ENCODE peak calls at places on chromosomes 5 and 9, in ten cellular contexts. E, Z, I, P, F, L, N, D, B and S are unnamed samples.

GRCh38 chr9:14119694-14120514 is 194.0 kb downstream of the NFIB start:
- DNase-seq in E (no peak), Z (peak), I (no peak), P (no peak), F (peak), L (no peak), N (peak), D (no peak), B (no peak), S (no peak)

GRCh38 chr5:32044904-32045303 is 129.2 kb downstream of the GOLPH3 start:
- DNase-seq in E (no peak), Z (peak), I (no peak), P (no peak), F (peak), L (no peak), N (peak), D (no peak), B (no peak), S (no peak)

GRCh38 chr5:134127988-134128647 is 13.6 kb downstream of the TCF7 start:
- DNase-seq in E (no peak), Z (no peak), I (no peak), P (no peak), F (no peak), L (no peak), N (no peak), D (no peak), B (peak), S (no peak)

GRCh38 chr5:107513337-107514125 is 157.2 kb downstream of the EFNA5 start:
- DNase-seq in E (no peak), Z (no peak), I (no peak), P (no peak), F (no peak), L (no peak), N (peak), D (no peak), B (no peak), S (no peak)

GRCh38 chr9:97721396-97721795 is 24.3 kb upstream of the XPA start:
- DNase-seq in E (no peak), Z (no peak), I (no peak), P (no peak), F (no peak), L (no peak), N (peak), D (no peak), B (no peak), S (no peak)

GRCh38 chr9:29044959-29045358 is 1471.7 kb upstream of the C9orf72 start:
- DNase-seq in E (no peak), Z (peak), I (no peak), P (no peak), F (no peak), L (no peak), N (peak), D (no peak), B (no peak), S (no peak)

GRCh38 chr9:34072410-34072809 is 23.7 kb upstream of the UBAP2 start:
- DNase-seq in E (no peak), Z (no peak), I (no peak), P (no peak), F (no peak), L (no peak), N (no peak), D (no peak), B (no peak), S (no peak)

GRCh38 chr9:106657951-106658350 is 205.0 kb upstream of the ZNF462 start:
- DNase-seq in E (no peak), Z (no peak), I (no peak), P (no peak), F (no peak), L (no peak), N (no peak), D (no peak), B (no peak), S (no peak)

GRCh38 chr5:81188962-81189361 is 44.2 kb upstream of the CKMT2 start:
- DNase-seq in E (no peak), Z (no peak), I (no peak), P (no peak), F (no peak), L (no peak), N (no peak), D (no peak), B (no peak), S (no peak)

GRCh38 chr5:78974011-78974410 is 11.1 kb downstream of the ARSB start:
- DNase-seq in E (no peak), Z (no peak), I (no peak), P (no peak), F (no peak), L (no peak), N (no peak), D (peak), B (no peak), S (no peak)

GRCh38 chr9:81637276-81637675 is 52.1 kb downstream of the TLE1 start:
- DNase-seq in E (no peak), Z (no peak), I (no peak), P (no peak), F (no peak), L (no peak), N (no peak), D (no peak), B (no peak), S (no peak)

GRCh38 chr5:1437452-1437851 is 7.8 kb downstream of the SLC6A3 start:
- DNase-seq in E (peak), Z (peak), I (no peak), P (no peak), F (peak), L (no peak), N (peak), D (no peak), B (no peak), S (no peak)

GRCh38 chr9:137719194-137719593 is 100.4 kb downstream of the EHMT1 start:
- DNase-seq in E (no peak), Z (no peak), I (no peak), P (no peak), F (no peak), L (no peak), N (no peak), D (no peak), B (peak), S (no peak)

GRCh38 chr5:76583163-76584047 is 39.8 kb downstream of the F2RL2 start:
- DNase-seq in E (no peak), Z (no peak), I (no peak), P (no peak), F (peak), L (no peak), N (peak), D (no peak), B (no peak), S (no peak)